ENCODE peak calls at places on chromosome 6, in six cellular contexts. One of them, this sample, is unnamed.

GRCh38 chr6:93801101-93801847 is 381.9 kb upstream of the EPHA7 start:
- DNase-seq in heart right ventricle: no peak
- DNase-seq in mammary epithelial cell: no peak
- DNase-seq in endothelial cell of umbilical vein: no peak
- DNase-seq in pancreas: no peak
- DNase-seq in A549: no peak
- DNase-seq in this sample: no peak

GRCh38 chr6:9398794-9399373 is 963.5 kb upstream of the SLC35B3 start:
- DNase-seq in pancreas: peak; percentile 26
- DNase-seq in endothelial cell of umbilical vein: no peak
- DNase-seq in heart right ventricle: peak; percentile 27
- DNase-seq in mammary epithelial cell: no peak
- DNase-seq in A549: no peak
- DNase-seq in this sample: no peak

GRCh38 chr6:75775219-75775618 is 26.2 kb downstream of the MYO6 start:
- DNase-seq in heart right ventricle: no peak
- DNase-seq in mammary epithelial cell: no peak
- DNase-seq in A549: no peak
- DNase-seq in pancreas: no peak
- DNase-seq in endothelial cell of umbilical vein: no peak
- DNase-seq in this sample: no peak

GRCh38 chr6:129621252-129621651 is 88.7 kb downstream of the ARHGAP18 start:
- DNase-seq in endothelial cell of umbilical vein: no peak
- DNase-seq in pancreas: no peak
- DNase-seq in heart right ventricle: no peak
- DNase-seq in mammary epithelial cell: no peak
- DNase-seq in A549: no peak
- DNase-seq in this sample: peak; percentile 34

GRCh38 chr6:144500886-144501285 is 215.8 kb downstream of the UTRN start:
- DNase-seq in endothelial cell of umbilical vein: peak; percentile 18
- DNase-seq in heart right ventricle: no peak
- DNase-seq in pancreas: no peak
- DNase-seq in A549: no peak
- DNase-seq in mammary epithelial cell: no peak
- DNase-seq in this sample: no peak

GRCh38 chr6:100628180-100628579 is 163.5 kb upstream of the SIM1 start:
- DNase-seq in mammary epithelial cell: no peak
- DNase-seq in pancreas: no peak
- DNase-seq in endothelial cell of umbilical vein: no peak
- DNase-seq in A549: no peak
- DNase-seq in heart right ventricle: no peak
- DNase-seq in this sample: no peak

GRCh38 chr6:2772840-2773239 is 7.6 kb downstream of the WRNIP1 start:
- DNase-seq in mammary epithelial cell: no peak
- DNase-seq in heart right ventricle: no peak
- DNase-seq in A549: no peak
- DNase-seq in pancreas: no peak
- DNase-seq in endothelial cell of umbilical vein: no peak
- DNase-seq in this sample: no peak

GRCh38 chr6:106125925-106126435 is 39.8 kb downstream of the PRDM1 start:
- DNase-seq in A549: no peak
- DNase-seq in mammary epithelial cell: no peak
- DNase-seq in heart right ventricle: no peak
- DNase-seq in endothelial cell of umbilical vein: no peak
- DNase-seq in pancreas: no peak
- DNase-seq in this sample: no peak

GRCh38 chr6:3228791-3229565 is 1.5 kb upstream of the TUBB2B start:
- DNase-seq in A549: no peak
- DNase-seq in endothelial cell of umbilical vein: no peak
- DNase-seq in heart right ventricle: no peak
- DNase-seq in mammary epithelial cell: no peak
- DNase-seq in pancreas: no peak
- DNase-seq in this sample: no peak

GRCh38 chr6:95325858-95326257 is 251.5 kb upstream of the MANEA start:
- DNase-seq in mammary epithelial cell: peak; percentile 36
- DNase-seq in heart right ventricle: no peak
- DNase-seq in pancreas: no peak
- DNase-seq in endothelial cell of umbilical vein: no peak
- DNase-seq in A549: no peak
- DNase-seq in this sample: no peak

GRCh38 chr6:113318553-113318952 is 538.6 kb upstream of the MARCKS start:
- DNase-seq in heart right ventricle: no peak
- DNase-seq in A549: no peak
- DNase-seq in mammary epithelial cell: no peak
- DNase-seq in pancreas: no peak
- DNase-seq in endothelial cell of umbilical vein: peak; percentile 71
- DNase-seq in this sample: no peak

GRCh38 chr6:90284236-90284744 is 12.4 kb downstream of the BACH2 start:
- DNase-seq in pancreas: no peak
- DNase-seq in mammary epithelial cell: peak; percentile 91
- DNase-seq in heart right ventricle: no peak
- DNase-seq in endothelial cell of umbilical vein: peak; percentile 90
- DNase-seq in A549: peak; percentile 62
- DNase-seq in this sample: no peak

GRCh38 chr6:90285611-90286381 is 10.8 kb downstream of the BACH2 start:
- DNase-seq in A549: peak; percentile 38
- DNase-seq in heart right ventricle: peak; percentile 77
- DNase-seq in mammary epithelial cell: peak; percentile 92
- DNase-seq in endothelial cell of umbilical vein: peak; percentile 90
- DNase-seq in pancreas: peak; percentile 66
- DNase-seq in this sample: peak; percentile 17

GRCh38 chr6:90286884-90287488 is 9.7 kb downstream of the BACH2 start:
- DNase-seq in endothelial cell of umbilical vein: peak; percentile 27
- DNase-seq in heart right ventricle: no peak
- DNase-seq in mammary epithelial cell: peak; percentile 48
- DNase-seq in A549: peak; percentile 25
- DNase-seq in pancreas: no peak
- DNase-seq in this sample: peak; percentile 64

GRCh38 chr6:90288404-90288803 is 8.2 kb downstream of the BACH2 start:
- DNase-seq in mammary epithelial cell: no peak
- DNase-seq in pancreas: no peak
- DNase-seq in A549: no peak
- DNase-seq in endothelial cell of umbilical vein: no peak
- DNase-seq in heart right ventricle: no peak
- DNase-seq in this sample: no peak

GRCh38 chr6:90284745-90285481 is 11.7 kb downstream of the BACH2 start:
- DNase-seq in mammary epithelial cell: peak; percentile 87
- DNase-seq in A549: no peak
- DNase-seq in pancreas: no peak
- DNase-seq in heart right ventricle: no peak
- DNase-seq in endothelial cell of umbilical vein: peak; percentile 87
- DNase-seq in this sample: no peak
- TF ChIP-seq CTCF in mammary epithelial cell: no peak
- TF ChIP-seq CTCF in A549: no peak
- TF ChIP-seq CTCF in pancreas: no peak
- TF ChIP-seq CTCF in heart right ventricle: no peak
- TF ChIP-seq CTCF in endothelial cell of umbilical vein: no peak
- TF ChIP-seq CTCF in this sample: no peak

GRCh38 chr6:43454290-43455033 is 886 bp downstream of the DLK2 start:
- DNase-seq in endothelial cell of umbilical vein: peak; percentile 75
- DNase-seq in mammary epithelial cell: peak; percentile 75
- DNase-seq in pancreas: peak; percentile 86
- DNase-seq in A549: peak; percentile 71
- DNase-seq in heart right ventricle: peak; percentile 87
- DNase-seq in this sample: peak; percentile 78
- H3K4me1 ChIP-seq in endothelial cell of umbilical vein: peaks cover 9% of the 10 kb centered on the region
- H3K4me1 ChIP-seq in mammary epithelial cell: peaks cover 13% of the 10 kb centered on the region
- H3K4me1 ChIP-seq in pancreas: no peaks in the 10 kb centered on the region
- H3K4me1 ChIP-seq in A549: peaks cover 12% of the 10 kb centered on the region
- H3K4me1 ChIP-seq in heart right ventricle: peaks cover 4% of the 10 kb centered on the region
- H3K4me1 ChIP-seq in this sample: peaks cover 7% of the 10 kb centered on the region

GRCh38 chr6:160992323-160993314 is 1.1 kb downstream of the MAP3K4 start:
- DNase-seq in endothelial cell of umbilical vein: peak; percentile 78
- DNase-seq in mammary epithelial cell: peak; percentile 65
- DNase-seq in pancreas: no peak
- DNase-seq in heart right ventricle: no peak
- DNase-seq in A549: peak; percentile 51
- DNase-seq in this sample: peak; percentile 64
- TF ChIP-seq CTCF in endothelial cell of umbilical vein: peak; percentile 66
- TF ChIP-seq CTCF in mammary epithelial cell: peak; percentile 80
- TF ChIP-seq CTCF in pancreas: peak; percentile 17
- TF ChIP-seq CTCF in heart right ventricle: no peak
- TF ChIP-seq CTCF in A549: peak; percentile 49
- TF ChIP-seq CTCF in this sample: peak; percentile 58

GRCh38 chr6:35602133-35602946 is 86.4 kb downstream of the FKBP5 start:
- DNase-seq in pancreas: no peak
- DNase-seq in A549: no peak
- DNase-seq in heart right ventricle: no peak
- DNase-seq in endothelial cell of umbilical vein: peak; percentile 66
- DNase-seq in mammary epithelial cell: peak; percentile 84
- DNase-seq in this sample: no peak

GRCh38 chr6:35601331-35602132 is 87.2 kb downstream of the FKBP5 start:
- DNase-seq in heart right ventricle: no peak
- DNase-seq in mammary epithelial cell: peak; percentile 84
- DNase-seq in pancreas: no peak
- DNase-seq in endothelial cell of umbilical vein: peak; percentile 88
- DNase-seq in A549: peak; percentile 47
- DNase-seq in this sample: no peak

GRCh38 chr6:35607517-35608233 is 81.0 kb downstream of the FKBP5 start:
- DNase-seq in A549: no peak
- DNase-seq in endothelial cell of umbilical vein: no peak
- DNase-seq in mammary epithelial cell: no peak
- DNase-seq in pancreas: no peak
- DNase-seq in heart right ventricle: no peak
- DNase-seq in this sample: no peak

GRCh38 chr6:35603326-35604202 is 85.2 kb downstream of the FKBP5 start:
- DNase-seq in endothelial cell of umbilical vein: peak; percentile 73
- DNase-seq in pancreas: no peak
- DNase-seq in mammary epithelial cell: no peak
- DNase-seq in A549: no peak
- DNase-seq in heart right ventricle: no peak
- DNase-seq in this sample: no peak

GRCh38 chr6:35605600-35605999 is 83.1 kb downstream of the FKBP5 start:
- DNase-seq in mammary epithelial cell: peak; percentile 37
- DNase-seq in A549: no peak
- DNase-seq in endothelial cell of umbilical vein: no peak
- DNase-seq in heart right ventricle: no peak
- DNase-seq in pancreas: no peak
- DNase-seq in this sample: no peak
- H3K4me1 ChIP-seq in mammary epithelial cell: peaks cover 53% of the 10 kb centered on the region
- H3K4me1 ChIP-seq in A549: peaks cover 29% of the 10 kb centered on the region
- H3K4me1 ChIP-seq in endothelial cell of umbilical vein: peaks cover 44% of the 10 kb centered on the region
- H3K4me1 ChIP-seq in heart right ventricle: peaks cover 27% of the 10 kb centered on the region
- H3K4me1 ChIP-seq in pancreas: peaks cover 35% of the 10 kb centered on the region
- H3K4me1 ChIP-seq in this sample: no peaks in the 10 kb centered on the region